ENCODE peak calls at places on chromosomes 6 and 20, in nine cellular contexts. S is ascending aorta; O is T follicular helper cell; T is activated CD8-positive, alpha-beta memory T cell treated with anti-CD3 and anti-CD28 coated beads for 48 hours; R is NCI-H226; B is NCI-H460; E is GM12865; F is psoas muscle; Z is AG09319. L is an unnamed sample.

GRCh38 chr6:132598473-132598872 is 8.9 kb upstream of the TAAR5 start:
- DNase-seq in S (no peak), O (no peak), T (no peak), R (no peak), B (peak), E (peak), F (no peak), Z (no peak), L (peak)

GRCh38 chr6:18210707-18211106 is 53.6 kb downstream of the DEK start:
- DNase-seq in S (no peak), O (no peak), T (no peak), R (no peak), B (no peak), E (no peak), F (no peak), Z (no peak), L (no peak)

GRCh38 chr20:47620808-47621805 is 119.4 kb downstream of the NCOA3 start:
- DNase-seq in S (no peak), O (no peak), T (no peak), R (peak), B (peak), E (peak), F (no peak), Z (peak), L (peak)

GRCh38 chr6:16276991-16277981 is 38.9 kb downstream of the GMPR start:
- DNase-seq in S (peak), O (no peak), T (no peak), R (peak), B (peak), E (peak), F (peak), Z (peak), L (peak)

GRCh38 chr6:98835149-98836024 is 1.0 kb downstream of the POU3F2 start:
- DNase-seq in S (no peak), O (no peak), T (no peak), R (no peak), B (no peak), E (no peak), F (no peak), Z (no peak), L (peak)

GRCh38 chr20:45752747-45753146 is 30.6 kb downstream of the SPINT4 start:
- DNase-seq in S (no peak), O (no peak), T (no peak), R (no peak), B (no peak), E (peak), F (no peak), Z (no peak), L (peak)

GRCh38 chr6:118783931-118784528 is 109.9 kb upstream of the ASF1A start:
- DNase-seq in S (no peak), O (no peak), T (no peak), R (no peak), B (no peak), E (no peak), F (no peak), Z (no peak), L (no peak)

GRCh38 chr6:82364087-82365010 is 732 bp downstream of the TPBG start:
- DNase-seq in S (no peak), O (no peak), T (no peak), R (peak), B (no peak), E (peak), F (peak), Z (no peak), L (no peak)

GRCh38 chr20:63941282-63942060 is 14.7 kb downstream of the UCKL1 start:
- DNase-seq in S (no peak), O (peak), T (no peak), R (peak), B (peak), E (peak), F (peak), Z (no peak), L (no peak)

GRCh38 chr6:65595540-65595939 is 111.5 kb downstream of the EYS start:
- DNase-seq in S (no peak), O (no peak), T (no peak), R (no peak), B (no peak), E (no peak), F (no peak), Z (no peak), L (no peak)

GRCh38 chr6:43172127-43173007 is 1.3 kb downstream of the SRF start:
- DNase-seq in S (no peak), O (peak), T (peak), R (no peak), B (no peak), E (peak), F (peak), Z (no peak), L (peak)

GRCh38 chr6:113178349-113178748 is 678.8 kb upstream of the MARCKS start:
- DNase-seq in S (no peak), O (no peak), T (no peak), R (peak), B (no peak), E (no peak), F (no peak), Z (no peak), L (no peak)

GRCh38 chr20:61869750-61870507 is 195.8 kb downstream of the TAF4 start:
- DNase-seq in S (no peak), O (no peak), T (no peak), R (no peak), B (no peak), E (no peak), F (no peak), Z (no peak), L (no peak)

GRCh38 chr6:150016324-150017185 is 8.8 kb downstream of the RAET1L start:
- DNase-seq in S (no peak), O (peak), T (peak), R (peak), B (peak), E (peak), F (no peak), Z (peak), L (peak)

GRCh38 chr20:17967595-17968365 is 814 bp downstream of the SNX5 start:
- DNase-seq in S (peak), O (no peak), T (peak), R (no peak), B (no peak), E (no peak), F (no peak), Z (no peak), L (peak)

GRCh38 chr6:157148391-157149323 is 174.7 kb downstream of the TMEM242 start:
- DNase-seq in S (peak), O (no peak), T (no peak), R (peak), B (no peak), E (no peak), F (peak), Z (peak), L (no peak)

GRCh38 chr20:56750430-56750829 is 121.3 kb downstream of the TFAP2C start:
- DNase-seq in S (no peak), O (no peak), T (no peak), R (no peak), B (no peak), E (no peak), F (no peak), Z (no peak), L (no peak)

GRCh38 chr6:17493286-17493685 is 99.9 kb downstream of the CAP2 start:
- DNase-seq in S (no peak), O (no peak), T (no peak), R (peak), B (peak), E (no peak), F (no peak), Z (no peak), L (no peak)

GRCh38 chr6:24052632-24053031 is 73.4 kb upstream of the NRSN1 start:
- DNase-seq in S (no peak), O (no peak), T (no peak), R (no peak), B (no peak), E (no peak), F (no peak), Z (no peak), L (no peak)

GRCh38 chr6:148624025-148624424 is 122.8 kb upstream of the UST start:
- DNase-seq in S (no peak), O (no peak), T (no peak), R (no peak), B (no peak), E (no peak), F (no peak), Z (no peak), L (no peak)

GRCh38 chr6:31822038-31822821 is 5.3 kb upstream of the HSPA1B start:
- DNase-seq in S (peak), O (peak), T (no peak), R (peak), B (peak), E (peak), F (peak), Z (peak), L (peak)

GRCh38 chr20:19453781-19454310 is 241.4 kb downstream of the SLC24A3 start:
- DNase-seq in S (no peak), O (no peak), T (no peak), R (no peak), B (no peak), E (no peak), F (no peak), Z (no peak), L (no peak)

GRCh38 chr20:428658-429200 is 20.6 kb downstream of the RBCK1 start:
- DNase-seq in S (no peak), O (no peak), T (no peak), R (no peak), B (no peak), E (no peak), F (no peak), Z (no peak), L (no peak)

GRCh38 chr6:72984981-72985665 is 240.2 kb downstream of the KHDC1L start:
- DNase-seq in S (no peak), O (no peak), T (no peak), R (no peak), B (no peak), E (no peak), F (no peak), Z (peak), L (no peak)

GRCh38 chr6:54681987-54682386 is 164.6 kb upstream of the FAM83B start:
- DNase-seq in S (no peak), O (no peak), T (no peak), R (peak), B (peak), E (no peak), F (no peak), Z (peak), L (no peak)

GRCh38 chr20:53154540-53154939 is 182.4 kb downstream of the TSHZ2 start:
- DNase-seq in S (no peak), O (no peak), T (no peak), R (no peak), B (no peak), E (peak), F (no peak), Z (no peak), L (no peak)

L was measured in MM.1S.